ENCODE peak calls at places on chromosomes 4 and X, in four cellular contexts. One of them, this sample, is unnamed.

GRCh38 chr4:1178300-1179088 is 6.1 kb upstream of the SPON2 start:
- DNase-seq in stomach: no peak
- DNase-seq in prostate gland: no peak
- DNase-seq in breast epithelium: no peak
- DNase-seq in this sample: no peak

GRCh38 chr4:113801882-113802281 is 40.3 kb upstream of the CAMK2D start:
- DNase-seq in stomach: no peak
- DNase-seq in prostate gland: no peak
- DNase-seq in breast epithelium: no peak
- DNase-seq in this sample: no peak

GRCh38 chr4:74934016-74934821 is 1.3 kb downstream of the PARM1 start:
- DNase-seq in stomach: peak
- DNase-seq in breast epithelium: peak
- DNase-seq in prostate gland: peak
- DNase-seq in this sample: peak

GRCh38 chr4:176875441-176875930 is 82.8 kb upstream of the VEGFC start:
- DNase-seq in prostate gland: no peak
- DNase-seq in breast epithelium: no peak
- DNase-seq in stomach: no peak
- DNase-seq in this sample: no peak

GRCh38 chr4:99679204-99679603 is 21.6 kb upstream of the C4orf54 start:
- DNase-seq in stomach: no peak
- DNase-seq in prostate gland: no peak
- DNase-seq in breast epithelium: no peak
- DNase-seq in this sample: no peak

GRCh38 chr4:88008624-88009235 is 1.3 kb downstream of the PKD2 start:
- DNase-seq in breast epithelium: no peak
- DNase-seq in stomach: no peak
- DNase-seq in prostate gland: no peak
- DNase-seq in this sample: no peak

GRCh38 chrX:17474892-17475291 is 99.9 kb downstream of the NHS start:
- DNase-seq in stomach: no peak
- DNase-seq in breast epithelium: no peak
- DNase-seq in prostate gland: no peak
- DNase-seq in this sample: no peak

GRCh38 chrX:15043538-15043937 is 170.3 kb downstream of the MOSPD2 start:
- DNase-seq in breast epithelium: no peak
- DNase-seq in stomach: no peak
- DNase-seq in prostate gland: no peak
- DNase-seq in this sample: no peak

GRCh38 chr4:100588076-100588475 is 70.3 kb upstream of the EMCN start:
- DNase-seq in prostate gland: no peak
- DNase-seq in breast epithelium: no peak
- DNase-seq in stomach: no peak
- DNase-seq in this sample: no peak

GRCh38 chrX:111164728-111165127 is 68.7 kb downstream of the PAK3 start:
- DNase-seq in prostate gland: no peak
- DNase-seq in breast epithelium: no peak
- DNase-seq in stomach: no peak
- DNase-seq in this sample: no peak

GRCh38 chrX:87517571-87518141 is at the start of gene KLHL4:
- DNase-seq in stomach: no peak
- DNase-seq in breast epithelium: no peak
- DNase-seq in prostate gland: no peak
- DNase-seq in this sample: no peak
- TF ChIP-seq POLR2AphosphoS5 in stomach: no peak
- TF ChIP-seq POLR2AphosphoS5 in breast epithelium: no peak
- TF ChIP-seq POLR2AphosphoS5 in prostate gland: no peak
- TF ChIP-seq POLR2AphosphoS5 in this sample: no peak

GRCh38 chr4:112379306-112379705 is 82.1 kb downstream of the ALPK1 start:
- DNase-seq in prostate gland: no peak
- DNase-seq in breast epithelium: no peak
- DNase-seq in stomach: no peak
- DNase-seq in this sample: no peak
- H3K4me3 ChIP-seq in prostate gland: no peak
- H3K4me3 ChIP-seq in breast epithelium: no peak
- H3K4me3 ChIP-seq in stomach: no peak
- H3K4me3 ChIP-seq in this sample: no peak

DNA sequence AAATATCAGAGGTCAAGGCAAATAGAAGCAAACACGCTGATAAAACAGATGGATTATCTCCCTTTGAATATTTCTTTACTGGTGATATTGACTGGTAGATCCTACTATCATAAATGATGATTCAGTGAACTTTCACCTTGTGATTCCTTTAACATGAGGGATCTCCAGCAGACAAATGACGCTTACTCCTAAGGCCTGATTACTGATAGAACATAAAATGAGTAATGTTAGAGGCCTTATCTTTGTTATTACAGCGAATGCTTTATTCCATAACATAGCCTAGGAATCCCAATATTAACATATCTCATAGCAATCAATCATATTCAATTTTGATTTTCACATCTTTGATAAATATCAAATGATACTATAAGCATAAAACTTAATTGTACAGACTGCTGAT is 152.3 kb downstream of the SLC10A7 start:
- DNase-seq in breast epithelium: no peak
- DNase-seq in prostate gland: no peak
- DNase-seq in stomach: no peak
- DNase-seq in this sample: no peak
- TF ChIP-seq POLR2AphosphoS5 in breast epithelium: no peak
- TF ChIP-seq POLR2AphosphoS5 in prostate gland: no peak
- TF ChIP-seq POLR2AphosphoS5 in stomach: no peak
- TF ChIP-seq POLR2AphosphoS5 in this sample: no peak

GRCh38 chr4:83536649-83537352 is 893 bp downstream of the GPAT3 start:
- DNase-seq in stomach: no peak
- DNase-seq in prostate gland: peak
- DNase-seq in breast epithelium: no peak
- DNase-seq in this sample: no peak
- H3K4me3 ChIP-seq in stomach: peak
- H3K4me3 ChIP-seq in prostate gland: peak
- H3K4me3 ChIP-seq in breast epithelium: peak
- H3K4me3 ChIP-seq in this sample: peak

This sample was measured in upper lobe of left lung.